ENCODE peak calls at places on chromosomes 2 and 18, in four cellular contexts. One of them, this sample, is unnamed.

GRCh38 chr18:23183356-23184150 is 48.3 kb downstream of the CABLES1 start:
- DNase-seq in transverse colon: no peak
- DNase-seq in CD8-positive, alpha-beta memory T cell: no peak
- DNase-seq in aorta: no peak
- DNase-seq in this sample: no peak

GRCh38 chr2:201218780-201219179 is 35.8 kb downstream of the CASP10 start:
- DNase-seq in CD8-positive, alpha-beta memory T cell: no peak
- DNase-seq in aorta: no peak
- DNase-seq in transverse colon: peak; percentile 56
- DNase-seq in this sample: no peak

GRCh38 chr2:211931314-211931713 is 607.3 kb downstream of the ERBB4 start:
- DNase-seq in aorta: no peak
- DNase-seq in transverse colon: no peak
- DNase-seq in CD8-positive, alpha-beta memory T cell: no peak
- DNase-seq in this sample: no peak

GRCh38 chr18:9951022-9951859 is 37.4 kb downstream of the VAPA start:
- DNase-seq in transverse colon: peak; percentile 26
- DNase-seq in aorta: no peak
- DNase-seq in CD8-positive, alpha-beta memory T cell: no peak
- DNase-seq in this sample: peak; percentile 82

GRCh38 chr18:3153107-3153704 is 66.6 kb downstream of the MYOM1 start:
- DNase-seq in aorta: no peak
- DNase-seq in CD8-positive, alpha-beta memory T cell: no peak
- DNase-seq in transverse colon: no peak
- DNase-seq in this sample: no peak

GRCh38 chr2:28552045-28552823 is 56.4 kb downstream of the PLB1 start:
- DNase-seq in aorta: no peak
- DNase-seq in transverse colon: no peak
- DNase-seq in CD8-positive, alpha-beta memory T cell: no peak
- DNase-seq in this sample: no peak

GRCh38 chr18:7037470-7037869 is 80.1 kb downstream of the LAMA1 start:
- DNase-seq in aorta: no peak
- DNase-seq in CD8-positive, alpha-beta memory T cell: no peak
- DNase-seq in transverse colon: no peak
- DNase-seq in this sample: no peak

GRCh38 chr2:197677483-197677882 is 2.1 kb upstream of the RFTN2 start:
- DNase-seq in CD8-positive, alpha-beta memory T cell: no peak
- DNase-seq in transverse colon: no peak
- DNase-seq in aorta: no peak
- DNase-seq in this sample: no peak

GRCh38 chr2:41710944-41711343 is 336.9 kb upstream of the PKDCC start:
- DNase-seq in CD8-positive, alpha-beta memory T cell: no peak
- DNase-seq in aorta: no peak
- DNase-seq in transverse colon: no peak
- DNase-seq in this sample: no peak

GRCh38 chr2:109372171-109372568 is 241.6 kb downstream of the SEPTIN10 start:
- DNase-seq in transverse colon: no peak
- DNase-seq in CD8-positive, alpha-beta memory T cell: no peak
- DNase-seq in aorta: no peak
- DNase-seq in this sample: no peak

GRCh38 chr2:80151248-80151647 is 153.3 kb downstream of the LRRTM1 start:
- DNase-seq in aorta: no peak
- DNase-seq in CD8-positive, alpha-beta memory T cell: no peak
- DNase-seq in transverse colon: no peak
- DNase-seq in this sample: no peak

GRCh38 chr2:1993711-1994682 is 249.7 kb upstream of the PXDN start:
- DNase-seq in CD8-positive, alpha-beta memory T cell: no peak
- DNase-seq in transverse colon: no peak
- DNase-seq in aorta: no peak
- DNase-seq in this sample: no peak

GRCh38 chr18:77137851-77138250 is 5.3 kb upstream of the MBP start:
- DNase-seq in CD8-positive, alpha-beta memory T cell: no peak
- DNase-seq in transverse colon: no peak
- DNase-seq in aorta: no peak
- DNase-seq in this sample: no peak

GRCh38 chr2:186592137-186592875 is 2.5 kb downstream of the ITGAV start:
- DNase-seq in aorta: no peak
- DNase-seq in transverse colon: no peak
- DNase-seq in CD8-positive, alpha-beta memory T cell: no peak
- DNase-seq in this sample: no peak

This sample was measured in Ammon's horn.